ENCODE peak calls at places on chromosomes 11 and 22, in eight cellular contexts. C is spleen, H is cardiac fibroblast, R is lower leg skin, W is fibroblast of lung, A is HFF-Myc, G is bronchial epithelial cell, S is thoracic aorta. F is an unnamed sample.

GRCh38 chr11:57219021-57219627 is 17.9 kb downstream of the APLNR start:
- DNase-seq in H (no peak), W (no peak), G (peak; percentile 28), S (no peak), R (peak; percentile 44), C (no peak), A (no peak), F (peak; percentile 65)

GRCh38 chr11:75625970-75626691 is 42.7 kb downstream of the MAP6 start:
- DNase-seq in S (no peak), A (peak; percentile 45), G (peak; percentile 80), R (no peak), C (no peak), W (peak; percentile 91), H (peak; percentile 89), F (peak; percentile 77)

GRCh38 chr11:12235945-12236743 is 125.8 kb downstream of the MICAL2 start:
- DNase-seq in W (peak; percentile 92), S (no peak), C (no peak), H (peak; percentile 77), G (peak; percentile 62), R (peak; percentile 45), A (peak; percentile 37), F (peak; percentile 78)

GRCh38 chr11:29171350-29171950 is 845.4 kb downstream of the KCNA4 start:
- DNase-seq in S (no peak), C (no peak), W (peak; percentile 77), A (no peak), R (no peak), G (no peak), H (no peak), F (no peak)

GRCh38 chr11:132844956-132845355 is 687.3 kb downstream of the OPCML start:
- DNase-seq in A (peak; percentile 42), H (peak; percentile 82), C (no peak), R (no peak), S (no peak), G (peak; percentile 82), W (peak; percentile 98), F (peak; percentile 68)

GRCh38 chr11:17353228-17354021 is 1.8 kb downstream of the NCR3LG1 start:
- DNase-seq in S (peak; percentile 21), W (peak; percentile 83), G (peak; percentile 51), H (peak; percentile 78), C (peak; percentile 88), R (peak; percentile 43), A (no peak), F (peak; percentile 84)

GRCh38 chr11:64867748-64868462 is 10.5 kb downstream of the EHD1 start:
- DNase-seq in C (peak; percentile 79), G (peak; percentile 82), R (no peak), A (no peak), S (no peak), H (peak; percentile 42), W (peak; percentile 54), F (no peak)

GRCh38 chr11:32334822-32335221 is 100.5 kb downstream of the WT1 start:
- DNase-seq in H (peak; percentile 21), R (no peak), G (no peak), S (no peak), W (no peak), A (no peak), C (no peak), F (no peak)

GRCh38 chr11:44936951-44937543 is 13.6 kb downstream of the TP53I11 start:
- DNase-seq in G (no peak), R (no peak), A (no peak), W (no peak), H (no peak), C (no peak), S (no peak), F (no peak)

GRCh38 chr11:20839231-20839630 is 169.8 kb downstream of the NELL1 start:
- DNase-seq in A (no peak), C (no peak), W (no peak), H (no peak), G (no peak), R (no peak), S (no peak), F (no peak)

GRCh38 chr11:119368121-119369034 is 13.1 kb downstream of the USP2 start:
- DNase-seq in A (no peak), G (no peak), C (peak; percentile 54), H (peak; percentile 45), R (no peak), W (peak; percentile 23), S (no peak), F (peak; percentile 25)

GRCh38 chr11:120467627-120468026 is 43.9 kb upstream of the GRIK4 start:
- DNase-seq in G (no peak), R (no peak), H (peak; percentile 18), S (no peak), C (no peak), W (peak; percentile 25), A (peak; percentile 24), F (peak; percentile 4)

GRCh38 chr22:37538590-37539357 is 19.6 kb upstream of the CARD10 start:
- DNase-seq in H (peak; percentile 94), S (peak; percentile 53), W (peak; percentile 88), C (peak; percentile 98), R (peak; percentile 90), G (peak; percentile 86), A (peak; percentile 91), F (peak; percentile 97)

DNA sequence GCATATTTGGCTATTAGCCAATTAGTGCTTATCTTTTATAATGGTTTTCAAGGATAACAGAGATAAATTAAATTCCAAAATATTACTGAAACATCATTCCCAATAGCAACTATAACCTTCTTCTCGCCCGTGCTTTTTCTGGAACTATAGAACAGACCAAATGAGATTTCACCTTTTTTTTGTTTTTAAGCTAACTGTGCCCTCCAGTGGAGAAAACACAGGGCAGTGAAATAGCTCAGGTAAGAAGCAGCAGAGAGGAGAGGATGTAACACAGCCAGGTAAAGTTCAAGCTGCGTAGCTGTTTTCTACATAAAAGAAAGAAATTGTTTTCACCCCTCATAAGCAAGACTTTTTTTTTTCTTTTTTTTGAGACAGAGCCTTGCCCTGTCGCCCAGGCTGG is 28.2 kb downstream of the HSD17B12 start:
- DNase-seq in G (no peak), H (peak; percentile 18), C (no peak), A (no peak), R (no peak), W (no peak), S (no peak), F (peak; percentile 18)
- TF ChIP-seq CTCF in G (peak; percentile 18), H (no peak), C (peak; percentile 26), A (no peak), R (no peak), W (no peak), S (peak; percentile 17), F (peak; percentile 51)

DNA sequence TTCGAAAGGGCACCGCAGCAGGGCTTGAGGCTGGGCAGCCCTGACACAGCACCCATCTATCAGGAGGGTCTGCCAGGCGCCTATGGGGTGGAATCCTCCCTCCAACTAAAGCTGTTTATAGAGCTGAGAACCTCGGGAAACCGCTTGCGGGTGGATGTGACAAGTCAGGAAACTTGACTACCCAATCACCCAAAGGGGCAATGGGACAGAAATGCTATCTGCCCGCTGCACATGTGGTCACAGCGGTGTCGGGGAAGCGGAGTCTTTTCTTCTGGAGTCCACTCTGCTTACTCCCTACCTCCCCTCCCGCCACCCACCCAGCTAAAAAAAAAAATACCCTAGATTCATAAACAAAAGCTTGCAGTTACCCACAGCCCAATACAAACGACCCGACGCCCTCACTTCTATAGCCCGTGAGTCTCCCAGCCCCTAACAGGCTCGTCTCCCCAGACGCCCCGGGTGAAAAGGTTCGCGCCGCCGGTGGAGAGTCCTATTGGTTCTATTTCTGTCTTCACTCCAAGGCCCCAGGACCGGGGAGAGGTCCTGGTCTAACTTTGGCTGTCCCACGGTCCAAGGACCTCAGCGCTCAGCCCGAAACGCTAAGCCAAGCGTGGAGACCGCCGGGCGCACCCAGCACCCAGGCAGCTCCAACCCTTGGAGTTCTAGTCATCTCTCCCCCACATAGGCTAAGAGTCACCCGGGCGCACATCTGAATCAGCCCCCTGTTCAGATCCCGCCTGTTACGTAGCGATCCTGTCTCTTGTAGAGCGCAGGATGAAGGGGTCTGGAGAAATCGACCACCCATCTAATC is 1.4 kb downstream of the TRPC6 start:
- DNase-seq in G (peak; percentile 50), H (peak; percentile 42), A (no peak), R (no peak), S (no peak), W (no peak), C (peak; percentile 70), F (no peak)
- H3K4me3 ChIP-seq in G (peak overlapping the region; percentile 62), H (peak overlapping the region; percentile 55), A (peak overlapping the region; percentile 50), R (peak overlapping the region; percentile 40), S (peak overlapping the region; percentile 79), W (peak overlapping the region; percentile 71), C (peak overlapping the region; percentile 5), F (peak overlapping the region; percentile 10)

GRCh38 chr22:41501209-41501608 is 32.3 kb downstream of the ACO2 start:
- DNase-seq in H (no peak), S (no peak), A (no peak), W (no peak), R (no peak), C (no peak), G (peak; percentile 9), F (no peak)
- TF ChIP-seq CTCF in H (peak; percentile 33), S (no peak), A (no peak), W (peak; percentile 9), R (no peak), C (peak; percentile 53), G (peak; percentile 13), F (peak; percentile 17)

GRCh38 chr11:69086741-69087524 is 38.2 kb downstream of the TPCN2 start:
- DNase-seq in W (no peak), R (no peak), S (no peak), A (no peak), H (no peak), G (no peak), C (no peak), F (no peak)

GRCh38 chr11:69087811-69088210 is 39.1 kb downstream of the TPCN2 start:
- DNase-seq in S (no peak), R (no peak), C (no peak), W (no peak), H (no peak), A (no peak), G (no peak), F (no peak)

GRCh38 chr11:69086152-69086551 is 37.4 kb downstream of the TPCN2 start:
- DNase-seq in H (peak; percentile 16), G (no peak), W (no peak), C (no peak), A (no peak), S (no peak), R (no peak), F (no peak)

GRCh38 chr11:69089258-69089657 is 40.5 kb downstream of the TPCN2 start:
- DNase-seq in H (peak; percentile 83), A (peak; percentile 42), R (no peak), W (peak; percentile 79), C (no peak), G (peak; percentile 36), S (no peak), F (peak; percentile 65)

GRCh38 chr11:69088676-69089146 is 40.0 kb downstream of the TPCN2 start:
- DNase-seq in S (peak; percentile 56), G (peak; percentile 67), H (peak; percentile 82), R (peak; percentile 50), A (peak; percentile 55), C (no peak), W (peak; percentile 68), F (peak; percentile 83)
- H3K4me3 ChIP-seq in S (no peak overlapping the region), G (no peak overlapping the region), H (no peak overlapping the region), R (no peak overlapping the region), A (no peak overlapping the region), C (no peak overlapping the region), W (no peak overlapping the region), F (no peak overlapping the region)